ENCODE peak calls at places on chromosomes 11 and 22, in ten cellular contexts. One of them, this sample, is unnamed.

GRCh38 chr22:37777122-37777687 is 30.5 kb upstream of the GCAT start:
- DNase-seq in hepatic stellate cell: peak; percentile 84
- DNase-seq in left ventricle myocardium inferior: no peak
- DNase-seq in GM04504: peak; percentile 83
- DNase-seq in occipital lobe: no peak
- DNase-seq in EH: peak; percentile 86
- DNase-seq in PC-9: peak; percentile 96
- DNase-seq in stimulated activated CD4-positive, alpha-beta T cell treated with anti-CD3 and anti-CD28 coated beads, Interleukin-2, amount 100 ng/mL, for 4 hours: no peak
- DNase-seq in H9: no peak
- DNase-seq in NCI-H2081: no peak
- DNase-seq in this sample: peak; percentile 96

GRCh38 chr11:78331711-78332110 is 85.9 kb downstream of the GAB2 start:
- DNase-seq in hepatic stellate cell: no peak
- DNase-seq in left ventricle myocardium inferior: no peak
- DNase-seq in GM04504: no peak
- DNase-seq in occipital lobe: peak; percentile 69
- DNase-seq in EH: no peak
- DNase-seq in PC-9: no peak
- DNase-seq in stimulated activated CD4-positive, alpha-beta T cell treated with anti-CD3 and anti-CD28 coated beads, Interleukin-2, amount 100 ng/mL, for 4 hours: no peak
- DNase-seq in H9: no peak
- DNase-seq in NCI-H2081: no peak
- DNase-seq in this sample: no peak

GRCh38 chr22:44042822-44043221 is 18.7 kb downstream of the PARVB start:
- DNase-seq in hepatic stellate cell: no peak
- DNase-seq in left ventricle myocardium inferior: no peak
- DNase-seq in GM04504: no peak
- DNase-seq in occipital lobe: no peak
- DNase-seq in EH: peak; percentile 32
- DNase-seq in PC-9: no peak
- DNase-seq in stimulated activated CD4-positive, alpha-beta T cell treated with anti-CD3 and anti-CD28 coated beads, Interleukin-2, amount 100 ng/mL, for 4 hours: no peak
- DNase-seq in H9: no peak
- DNase-seq in NCI-H2081: no peak
- DNase-seq in this sample: no peak

GRCh38 chr11:35146074-35146521 is 7.1 kb downstream of the CD44 start:
- DNase-seq in hepatic stellate cell: no peak
- DNase-seq in left ventricle myocardium inferior: no peak
- DNase-seq in GM04504: no peak
- DNase-seq in occipital lobe: no peak
- DNase-seq in EH: no peak
- DNase-seq in PC-9: peak; percentile 71
- DNase-seq in stimulated activated CD4-positive, alpha-beta T cell treated with anti-CD3 and anti-CD28 coated beads, Interleukin-2, amount 100 ng/mL, for 4 hours: peak; percentile 88
- DNase-seq in H9: no peak
- DNase-seq in NCI-H2081: no peak
- DNase-seq in this sample: no peak

GRCh38 chr11:12725047-12725862 is 51.0 kb downstream of the TEAD1 start:
- DNase-seq in hepatic stellate cell: no peak
- DNase-seq in left ventricle myocardium inferior: no peak
- DNase-seq in GM04504: no peak
- DNase-seq in occipital lobe: no peak
- DNase-seq in EH: no peak
- DNase-seq in PC-9: peak; percentile 26
- DNase-seq in stimulated activated CD4-positive, alpha-beta T cell treated with anti-CD3 and anti-CD28 coated beads, Interleukin-2, amount 100 ng/mL, for 4 hours: no peak
- DNase-seq in H9: no peak
- DNase-seq in NCI-H2081: no peak
- DNase-seq in this sample: no peak

GRCh38 chr11:62928011-62928410 is 6.8 kb upstream of the CHRM1 start:
- DNase-seq in hepatic stellate cell: no peak
- DNase-seq in left ventricle myocardium inferior: no peak
- DNase-seq in GM04504: no peak
- DNase-seq in occipital lobe: no peak
- DNase-seq in EH: no peak
- DNase-seq in PC-9: no peak
- DNase-seq in stimulated activated CD4-positive, alpha-beta T cell treated with anti-CD3 and anti-CD28 coated beads, Interleukin-2, amount 100 ng/mL, for 4 hours: no peak
- DNase-seq in H9: peak; percentile 33
- DNase-seq in NCI-H2081: no peak
- DNase-seq in this sample: no peak

GRCh38 chr11:100098560-100098959 is 588.5 kb upstream of the ARHGAP42 start:
- DNase-seq in hepatic stellate cell: no peak
- DNase-seq in left ventricle myocardium inferior: no peak
- DNase-seq in GM04504: no peak
- DNase-seq in occipital lobe: no peak
- DNase-seq in EH: no peak
- DNase-seq in PC-9: no peak
- DNase-seq in stimulated activated CD4-positive, alpha-beta T cell treated with anti-CD3 and anti-CD28 coated beads, Interleukin-2, amount 100 ng/mL, for 4 hours: no peak
- DNase-seq in H9: no peak
- DNase-seq in NCI-H2081: no peak
- DNase-seq in this sample: no peak

GRCh38 chr11:59901306-59901705 is 22.7 kb downstream of the OOSP3 start:
- DNase-seq in hepatic stellate cell: no peak
- DNase-seq in left ventricle myocardium inferior: no peak
- DNase-seq in GM04504: no peak
- DNase-seq in occipital lobe: no peak
- DNase-seq in EH: peak; percentile 68
- DNase-seq in PC-9: peak; percentile 56
- DNase-seq in stimulated activated CD4-positive, alpha-beta T cell treated with anti-CD3 and anti-CD28 coated beads, Interleukin-2, amount 100 ng/mL, for 4 hours: no peak
- DNase-seq in H9: no peak
- DNase-seq in NCI-H2081: no peak
- DNase-seq in this sample: peak; percentile 90

GRCh38 chr11:49995559-49995958 is 13.2 kb upstream of the OR4C12 start:
- DNase-seq in hepatic stellate cell: peak; percentile 2
- DNase-seq in left ventricle myocardium inferior: no peak
- DNase-seq in GM04504: peak; percentile 12
- DNase-seq in occipital lobe: peak; percentile 4
- DNase-seq in EH: peak; percentile 59
- DNase-seq in PC-9: peak; percentile 43
- DNase-seq in stimulated activated CD4-positive, alpha-beta T cell treated with anti-CD3 and anti-CD28 coated beads, Interleukin-2, amount 100 ng/mL, for 4 hours: no peak
- DNase-seq in H9: peak; percentile 25
- DNase-seq in NCI-H2081: peak; percentile 66
- DNase-seq in this sample: peak; percentile 0

GRCh38 chr22:39185601-39186012 is 33.1 kb upstream of the CBX7 start:
- DNase-seq in hepatic stellate cell: peak; percentile 86
- DNase-seq in left ventricle myocardium inferior: peak; percentile 80
- DNase-seq in GM04504: no peak
- DNase-seq in occipital lobe: peak; percentile 40
- DNase-seq in EH: peak; percentile 55
- DNase-seq in PC-9: no peak
- DNase-seq in stimulated activated CD4-positive, alpha-beta T cell treated with anti-CD3 and anti-CD28 coated beads, Interleukin-2, amount 100 ng/mL, for 4 hours: no peak
- DNase-seq in H9: no peak
- DNase-seq in NCI-H2081: no peak
- DNase-seq in this sample: no peak

GRCh38 chr11:75078233-75078632 is 18.4 kb downstream of the OR2AT4 start:
- DNase-seq in hepatic stellate cell: peak; percentile 25
- DNase-seq in left ventricle myocardium inferior: no peak
- DNase-seq in GM04504: no peak
- DNase-seq in occipital lobe: no peak
- DNase-seq in EH: peak; percentile 48
- DNase-seq in PC-9: peak; percentile 13
- DNase-seq in stimulated activated CD4-positive, alpha-beta T cell treated with anti-CD3 and anti-CD28 coated beads, Interleukin-2, amount 100 ng/mL, for 4 hours: no peak
- DNase-seq in H9: no peak
- DNase-seq in NCI-H2081: no peak
- DNase-seq in this sample: peak; percentile 36

GRCh38 chr11:108891143-108891542 is 226.3 kb downstream of the DDX10 start:
- DNase-seq in hepatic stellate cell: no peak
- DNase-seq in left ventricle myocardium inferior: no peak
- DNase-seq in GM04504: no peak
- DNase-seq in occipital lobe: no peak
- DNase-seq in EH: no peak
- DNase-seq in PC-9: no peak
- DNase-seq in stimulated activated CD4-positive, alpha-beta T cell treated with anti-CD3 and anti-CD28 coated beads, Interleukin-2, amount 100 ng/mL, for 4 hours: no peak
- DNase-seq in H9: no peak
- DNase-seq in NCI-H2081: no peak
- DNase-seq in this sample: no peak

GRCh38 chr11:60810151-60810550 is 25.0 kb downstream of the MS4A10 start:
- DNase-seq in hepatic stellate cell: no peak
- DNase-seq in left ventricle myocardium inferior: no peak
- DNase-seq in GM04504: no peak
- DNase-seq in occipital lobe: no peak
- DNase-seq in EH: no peak
- DNase-seq in PC-9: no peak
- DNase-seq in stimulated activated CD4-positive, alpha-beta T cell treated with anti-CD3 and anti-CD28 coated beads, Interleukin-2, amount 100 ng/mL, for 4 hours: no peak
- DNase-seq in H9: no peak
- DNase-seq in NCI-H2081: no peak
- DNase-seq in this sample: no peak

This sample was measured in renal cortical epithelial cell.